ENCODE peak calls at places on chromosomes 5 and 9, in four cellular contexts. H is A549, F is HepG2, L is K562. S is an unnamed sample.
A peak's percentile ranks its signal among the peaks of the same experiment; 100 is the strongest.

GRCh38 chr9:131545003-131545785 is at the start of gene PRRT1B:
- DNase-seq in L (no peak), F (peak; percentile 86), H (peak; percentile 92), S (no peak)

GRCh38 chr9:15485836-15486678 is 24.7 kb downstream of the PSIP1 start:
- DNase-seq in L (peak; percentile 6), F (peak; percentile 27), H (peak; percentile 21), S (no peak)

GRCh38 chr5:4058899-4059298 is 463.3 kb downstream of the IRX1 start:
- DNase-seq in F (no peak), H (no peak), L (no peak), S (no peak)

GRCh38 chr9:38003946-38004808 is 64.8 kb downstream of the SHB start:
- DNase-seq in H (no peak), F (no peak), L (no peak), S (no peak)

GRCh38 chr5:22591461-22591860 is 261.7 kb downstream of the CDH12 start:
- DNase-seq in L (no peak), F (no peak), H (no peak), S (no peak)

GRCh38 chr5:147044868-147045267 is 166.3 kb upstream of the PPP2R2B start:
- DNase-seq in L (no peak), H (no peak), F (no peak), S (no peak)

GRCh38 chr5:160105686-160106085 is 13.6 kb downstream of the PWWP2A start:
- DNase-seq in F (no peak), L (no peak), H (no peak), S (peak; percentile 61)

GRCh38 chr5:64767959-64768357 is 533 bp downstream of the SREK1IP1 start:
- DNase-seq in L (peak; percentile 38), F (peak; percentile 3), H (peak; percentile 14), S (no peak)

GRCh38 chr5:1282139-1282992 is 12.5 kb downstream of the TERT start:
- DNase-seq in H (no peak), F (no peak), L (no peak), S (no peak)

GRCh38 chr9:134061688-134062371 is 6.0 kb downstream of the BRD3 start:
- DNase-seq in L (no peak), H (no peak), F (no peak), S (no peak)

GRCh38 chr9:94084314-94084713 is at the start of gene PTPDC1:
- DNase-seq in H (peak; percentile 33), L (peak; percentile 60), F (peak; percentile 35), S (no peak)

GRCh38 chr5:43840424-43841232 is 237.6 kb downstream of the NNT start:
- DNase-seq in L (no peak), H (no peak), F (no peak), S (no peak)

GRCh38 chr5:133698646-133699526 is 86.5 kb upstream of the FSTL4 start:
- DNase-seq in F (no peak), L (no peak), H (no peak), S (peak; percentile 51)

GRCh38 chr9:33823801-33824200 is 6.8 kb downstream of the UBE2R2 start:
- DNase-seq in H (no peak), L (no peak), F (no peak), S (no peak)

GRCh38 chr9:121685146-121685794 is 33.8 kb downstream of the DAB2IP start:
- DNase-seq in F (no peak), H (no peak), L (no peak), S (no peak)

GRCh38 chr5:65766781-65767180 is 44.8 kb downstream of the NLN start:
- DNase-seq in H (no peak), L (no peak), F (no peak), S (no peak)

GRCh38 chr5:157463621-157464407 is 3.8 kb downstream of the NIPAL4 start:
- DNase-seq in F (no peak), H (peak; percentile 52), L (no peak), S (no peak)

GRCh38 chr5:69299625-69300024 is 33.0 kb downstream of the CCDC125 start:
- DNase-seq in L (no peak), H (no peak), F (no peak), S (no peak)

GRCh38 chr9:121169094-121169601 is 32.5 kb downstream of the RAB14 start:
- DNase-seq in H (peak; percentile 31), F (peak; percentile 5), L (no peak), S (no peak)

GRCh38 chr5:139960723-139961383 is 82.2 kb downstream of the NRG2 start:
- DNase-seq in F (no peak), H (no peak), L (no peak), S (peak; percentile 61)

GRCh38 chr5:71932131-71932635 is 175.1 kb upstream of the MAP1B start:
- DNase-seq in L (no peak), H (peak; percentile 84), F (peak; percentile 25), S (no peak)

GRCh38 chr5:45799388-45799787 is 103.2 kb upstream of the HCN1 start:
- DNase-seq in L (no peak), F (no peak), H (no peak), S (no peak)

GRCh38 chr5:76545184-76545583 is 78.0 kb downstream of the F2RL2 start:
- DNase-seq in L (no peak), F (no peak), H (no peak), S (no peak)

GRCh38 chr5:1639757-1640156 is 116.0 kb upstream of the LPCAT1 start:
- DNase-seq in H (no peak), F (no peak), L (no peak), S (no peak)

GRCh38 chr5:10632110-10632903 is 68.4 kb downstream of the ANKRD33B start:
- DNase-seq in H (no peak), F (no peak), L (no peak), S (peak; percentile 92)

GRCh38 chr5:168613996-168614395 is 34.8 kb upstream of the PANK3 start:
- DNase-seq in F (peak; percentile 58), H (no peak), L (no peak), S (no peak)

GRCh38 chr9:91758491-91758981 is 191.5 kb downstream of the ROR2 start:
- DNase-seq in L (peak; percentile 80), F (peak; percentile 25), H (peak; percentile 55), S (peak; percentile 37)

GRCh38 chr9:79425840-79426239 is 145.9 kb upstream of the TLE4 start:
- DNase-seq in F (no peak), H (no peak), L (no peak), S (no peak)

GRCh38 chr5:140041492-140042421 is 1.3 kb downstream of the NRG2 start:
- DNase-seq in L (no peak), H (peak; percentile 42), F (no peak), S (peak; percentile 36)

GRCh38 chr9:10612649-10613398 is at the start of gene PTPRD:
- DNase-seq in L (peak; percentile 27), H (peak; percentile 64), F (peak; percentile 32), S (no peak)

GRCh38 chr5:146515473-146516150 is 378 bp downstream of the GPR151 start:
- DNase-seq in H (no peak), F (no peak), L (no peak), S (no peak)

GRCh38 chr5:102622244-102622643 is 123.4 kb upstream of the SLCO6A1 start:
- DNase-seq in L (no peak), F (no peak), H (no peak), S (no peak)

GRCh38 chr9:113738898-113739604 is 137.1 kb upstream of the ZNF618 start:
- DNase-seq in F (no peak), L (no peak), H (peak; percentile 21), S (no peak)

GRCh38 chr5:163503106-163504090 is 2.0 kb upstream of the MAT2B start:
- DNase-seq in F (peak; percentile 67), L (peak; percentile 89), H (peak; percentile 76), S (peak; percentile 43)

GRCh38 chr5:69113851-69114250 is 20.0 kb downstream of the SLC30A5 start:
- DNase-seq in F (no peak), H (no peak), L (no peak), S (no peak)

GRCh38 chr5:103441523-103441922 is 121.1 kb downstream of the NUDT12 start:
- DNase-seq in F (no peak), H (peak; percentile 6), L (no peak), S (no peak)

GRCh38 chr5:135313405-135313804 is 85.6 kb downstream of the MACROH2A1 start:
- DNase-seq in L (no peak), F (no peak), H (no peak), S (no peak)
- TF ChIP-seq CHD4 in L (no peak), F (no peak), H (no peak), S (no peak)

GRCh38 chr5:149278811-149279210 is 7.2 kb downstream of the AFAP1L1 start:
- DNase-seq in H (no peak), L (no peak), F (no peak), S (no peak)

GRCh38 chr5:149280124-149280523 is 8.5 kb downstream of the AFAP1L1 start:
- DNase-seq in F (no peak), L (no peak), H (no peak), S (no peak)

GRCh38 chr5:149274964-149275363 is 3.3 kb downstream of the AFAP1L1 start:
- DNase-seq in F (no peak), H (no peak), L (no peak), S (no peak)

GRCh38 chr5:149279651-149280050 is 8.0 kb downstream of the AFAP1L1 start:
- DNase-seq in F (no peak), L (no peak), H (no peak), S (no peak)

DNA sequence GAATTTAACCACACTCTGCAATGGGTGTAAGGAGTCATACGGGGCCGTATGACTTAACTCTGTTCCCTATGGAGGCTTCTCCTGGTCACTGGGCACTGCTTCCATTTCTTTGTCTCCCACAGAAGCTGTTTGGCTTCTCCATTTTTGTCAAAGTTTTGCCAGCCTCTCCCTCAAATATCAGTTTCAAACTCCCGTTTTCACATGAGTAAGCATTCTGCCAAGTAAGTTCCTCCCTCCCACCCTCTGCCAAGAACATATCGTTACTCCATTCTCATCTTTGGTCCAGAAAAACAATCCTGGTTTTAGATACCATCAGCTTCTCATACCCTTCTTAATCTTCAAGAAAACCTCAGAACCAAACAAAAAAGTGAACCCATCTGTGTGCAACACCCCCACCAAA is 6.2 kb downstream of the AFAP1L1 start:
- DNase-seq in F (no peak), H (no peak), L (no peak), S (no peak)
- TF ChIP-seq CHD4 in F (no peak), H (no peak), L (no peak), S (no peak)

DNA sequence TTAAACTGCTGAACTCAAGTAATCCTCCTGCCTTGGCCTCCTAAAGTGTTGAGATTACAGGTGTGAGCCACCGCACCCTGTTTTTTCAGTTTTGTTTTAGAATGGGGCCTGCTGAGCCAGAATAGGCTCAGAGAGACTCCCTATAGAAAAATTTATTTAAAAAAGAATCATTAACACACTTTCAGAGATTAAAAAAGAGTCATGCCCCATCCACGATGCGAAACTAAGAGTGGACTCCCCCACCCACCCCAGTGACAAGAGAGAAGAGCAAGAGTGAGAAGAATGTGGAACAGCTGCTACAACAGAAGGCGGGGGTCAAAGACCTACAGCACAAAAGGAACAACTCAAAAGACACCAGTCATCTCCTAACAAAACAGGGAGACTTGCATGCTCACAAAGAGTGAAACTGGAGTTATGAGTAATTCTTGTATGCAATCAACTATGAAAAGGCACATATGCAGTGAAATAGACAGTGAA is 47.2 kb downstream of the GLDC start:
- DNase-seq in L (no peak), H (no peak), F (no peak), S (peak; percentile 92)
- TF ChIP-seq CHD4 in L (no peak), H (no peak), F (no peak), S (no peak)

DNA sequence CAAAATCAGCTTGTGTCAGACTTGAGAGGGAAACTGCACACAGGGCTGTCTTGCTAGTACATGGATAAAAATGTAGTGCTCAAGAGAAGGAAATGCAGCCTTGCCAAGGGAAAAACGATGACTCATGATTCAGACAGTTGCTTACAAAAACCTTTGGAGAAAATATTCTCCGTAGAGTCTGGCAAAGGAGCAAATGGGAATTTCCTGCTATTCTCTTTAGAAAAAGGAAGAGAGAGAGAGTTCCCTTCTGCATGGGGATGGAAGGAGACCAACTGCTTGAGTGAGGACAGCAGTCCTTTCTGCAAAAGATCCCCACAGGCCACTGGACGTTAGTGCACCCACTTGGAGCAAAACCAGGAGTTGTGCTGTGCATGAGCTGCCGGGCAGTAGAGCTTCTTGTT is 7.6 kb downstream of the IFNB1 start:
- DNase-seq in L (no peak), F (no peak), H (peak; percentile 76), S (no peak)
- TF ChIP-seq CHD4 in L (no peak), F (no peak), H (no peak), S (no peak)

S was measured in GM12878.